ENCODE peak calls at places on chromosomes 1 and 21, in seven cellular contexts. I is PC-3, L is Caki2, T is gastrocnemius medialis, E is choroid plexus epithelial cell, H is ACHN, K is MV-4-11. F is an unnamed sample.

GRCh38 chr21:42782723-42783247 is 96.6 kb downstream of the WDR4 start:
- DNase-seq in I (no peak), L (no peak), T (no peak), E (no peak), H (no peak), K (no peak), F (peak)

GRCh38 chr1:189301235-189301634 is 1176.4 kb downstream of the BRINP3 start:
- DNase-seq in I (no peak), L (no peak), T (no peak), E (no peak), H (no peak), K (no peak), F (no peak)

GRCh38 chr1:245225267-245225666 is 70.5 kb downstream of the KIF26B start:
- DNase-seq in I (no peak), L (no peak), T (no peak), E (peak), H (no peak), K (no peak), F (no peak)

GRCh38 chr1:15156807-15157380 is 3.3 kb downstream of the TMEM51 start:
- DNase-seq in I (no peak), L (no peak), T (no peak), E (no peak), H (no peak), K (no peak), F (no peak)

GRCh38 chr1:66168467-66168887 is 365.5 kb upstream of the SGIP1 start:
- DNase-seq in I (no peak), L (peak), T (no peak), E (peak), H (no peak), K (no peak), F (no peak)

GRCh38 chr21:41953249-41953830 is 478 bp downstream of the C2CD2 start:
- DNase-seq in I (peak), L (no peak), T (no peak), E (no peak), H (peak), K (no peak), F (no peak)

GRCh38 chr1:6329392-6329791 is 64.2 kb downstream of the ACOT7 start:
- DNase-seq in I (no peak), L (no peak), T (no peak), E (no peak), H (no peak), K (no peak), F (no peak)

GRCh38 chr1:160726498-160727391 is 12.3 kb upstream of the SLAMF7 start:
- DNase-seq in I (peak), L (peak), T (peak), E (peak), H (peak), K (peak), F (peak)

GRCh38 chr1:8571200-8571984 is 246.0 kb downstream of the RERE start:
- DNase-seq in I (peak), L (no peak), T (no peak), E (peak), H (peak), K (no peak), F (no peak)

GRCh38 chr1:159980076-159980475 is 26.0 kb upstream of the SLAMF9 start:
- DNase-seq in I (no peak), L (no peak), T (no peak), E (no peak), H (no peak), K (no peak), F (no peak)

GRCh38 chr1:221025391-221026355 is 146.4 kb downstream of the HLX start:
- DNase-seq in I (peak), L (no peak), T (no peak), E (peak), H (no peak), K (no peak), F (no peak)

GRCh38 chr1:33338495-33339211 is 17.8 kb upstream of the A3GALT2 start:
- DNase-seq in I (no peak), L (no peak), T (peak), E (peak), H (no peak), K (peak), F (no peak)

GRCh38 chr1:155971910-155972809 is 6.2 kb downstream of the ARHGEF2 start:
- DNase-seq in I (no peak), L (no peak), T (no peak), E (no peak), H (no peak), K (no peak), F (no peak)

GRCh38 chr21:16193758-16194606 is 464.2 kb downstream of the USP25 start:
- DNase-seq in I (peak), L (no peak), T (peak), E (peak), H (peak), K (peak), F (no peak)

GRCh38 chr1:71080178-71080781 is 555 bp downstream of the ZRANB2 start:
- DNase-seq in I (no peak), L (no peak), T (peak), E (peak), H (peak), K (peak), F (no peak)

GRCh38 chr1:207882692-207883091 is 28.2 kb downstream of the CD34 start:
- DNase-seq in I (no peak), L (no peak), T (no peak), E (no peak), H (no peak), K (no peak), F (no peak)

GRCh38 chr1:88302843-88303486 is 381.1 kb upstream of the PKN2 start:
- DNase-seq in I (peak), L (peak), T (no peak), E (peak), H (peak), K (no peak), F (no peak)

GRCh38 chr1:21887216-21887736 is 49.8 kb downstream of the HSPG2 start:
- DNase-seq in I (no peak), L (no peak), T (no peak), E (no peak), H (no peak), K (no peak), F (no peak)

GRCh38 chr1:219173758-219174671 is at the start of gene LYPLAL1:
- DNase-seq in I (peak), L (peak), T (peak), E (peak), H (peak), K (peak), F (peak)

GRCh38 chr1:174322202-174322862 is 125.4 kb upstream of the GPR52 start:
- DNase-seq in I (no peak), L (no peak), T (no peak), E (no peak), H (no peak), K (no peak), F (no peak)

F was measured in natural killer cell treated with Interleukin-12 subunit alpha and Interleukin-12 subunit beta and Interleukin-15 and Interleukin-18, amount 100 ng/mL, for 72 hours.